ENCODE peak calls at places on chromosomes 12 and 14, in ten cellular contexts. One of them, this sample, is unnamed.

GRCh38 chr14:72433511-72433910 is 460.4 kb downstream of the DPF3 start:
- DNase-seq in NCI-H1105: no peak
- DNase-seq in NCI-H524: no peak
- DNase-seq in GM23248: peak; percentile 66
- DNase-seq in stimulated activated CD4-positive, alpha-beta T cell treated with anti-CD3 and anti-CD28 coated beads, Interleukin-2, amount 100 ng/mL, for 48 hours: no peak
- DNase-seq in progenitor cell of endocrine pancreas: no peak
- DNase-seq in SW 1271: no peak
- DNase-seq in activated T-cell treated with anti-CD3 and anti-CD28 coated beads, Interleukin-2, amount 50 U/mL, for 24 hours: no peak
- DNase-seq in stimulated activated CD8-positive, alpha-beta memory T cell treated with anti-CD3 and anti-CD28 coated beads, Interleukin-7, amount 100 ng/mL, for 1 hour: no peak
- DNase-seq in left ventricle myocardium inferior: no peak
- DNase-seq in this sample: peak; percentile 58

GRCh38 chr14:90849787-90850444 is 33.7 kb upstream of the TTC7B start:
- DNase-seq in GM23248: no peak
- DNase-seq in activated T-cell treated with anti-CD3 and anti-CD28 coated beads, Interleukin-2, amount 50 U/mL, for 24 hours: no peak
- DNase-seq in left ventricle myocardium inferior: no peak
- DNase-seq in stimulated activated CD4-positive, alpha-beta T cell treated with anti-CD3 and anti-CD28 coated beads, Interleukin-2, amount 100 ng/mL, for 48 hours: no peak
- DNase-seq in NCI-H1105: no peak
- DNase-seq in NCI-H524: no peak
- DNase-seq in progenitor cell of endocrine pancreas: no peak
- DNase-seq in stimulated activated CD8-positive, alpha-beta memory T cell treated with anti-CD3 and anti-CD28 coated beads, Interleukin-7, amount 100 ng/mL, for 1 hour: no peak
- DNase-seq in SW 1271: no peak
- DNase-seq in this sample: no peak

GRCh38 chr12:6316921-6317692 is 6.6 kb downstream of the PLEKHG6 start:
- DNase-seq in activated T-cell treated with anti-CD3 and anti-CD28 coated beads, Interleukin-2, amount 50 U/mL, for 24 hours: no peak
- DNase-seq in NCI-H524: no peak
- DNase-seq in NCI-H1105: no peak
- DNase-seq in SW 1271: no peak
- DNase-seq in progenitor cell of endocrine pancreas: no peak
- DNase-seq in stimulated activated CD4-positive, alpha-beta T cell treated with anti-CD3 and anti-CD28 coated beads, Interleukin-2, amount 100 ng/mL, for 48 hours: no peak
- DNase-seq in stimulated activated CD8-positive, alpha-beta memory T cell treated with anti-CD3 and anti-CD28 coated beads, Interleukin-7, amount 100 ng/mL, for 1 hour: no peak
- DNase-seq in GM23248: no peak
- DNase-seq in left ventricle myocardium inferior: no peak
- DNase-seq in this sample: no peak

GRCh38 chr12:116123511-116124258 is 153.8 kb downstream of the MED13L start:
- DNase-seq in NCI-H1105: peak; percentile 64
- DNase-seq in stimulated activated CD8-positive, alpha-beta memory T cell treated with anti-CD3 and anti-CD28 coated beads, Interleukin-7, amount 100 ng/mL, for 1 hour: no peak
- DNase-seq in activated T-cell treated with anti-CD3 and anti-CD28 coated beads, Interleukin-2, amount 50 U/mL, for 24 hours: peak; percentile 52
- DNase-seq in progenitor cell of endocrine pancreas: no peak
- DNase-seq in SW 1271: no peak
- DNase-seq in left ventricle myocardium inferior: no peak
- DNase-seq in GM23248: peak; percentile 64
- DNase-seq in NCI-H524: peak; percentile 92
- DNase-seq in stimulated activated CD4-positive, alpha-beta T cell treated with anti-CD3 and anti-CD28 coated beads, Interleukin-2, amount 100 ng/mL, for 48 hours: peak; percentile 20
- DNase-seq in this sample: no peak

GRCh38 chr12:48977290-48978281 is 536 bp upstream of the WNT1 start:
- DNase-seq in activated T-cell treated with anti-CD3 and anti-CD28 coated beads, Interleukin-2, amount 50 U/mL, for 24 hours: peak; percentile 88
- DNase-seq in NCI-H1105: no peak
- DNase-seq in NCI-H524: peak; percentile 33
- DNase-seq in left ventricle myocardium inferior: no peak
- DNase-seq in GM23248: peak; percentile 82
- DNase-seq in stimulated activated CD4-positive, alpha-beta T cell treated with anti-CD3 and anti-CD28 coated beads, Interleukin-2, amount 100 ng/mL, for 48 hours: peak; percentile 88
- DNase-seq in SW 1271: no peak
- DNase-seq in stimulated activated CD8-positive, alpha-beta memory T cell treated with anti-CD3 and anti-CD28 coated beads, Interleukin-7, amount 100 ng/mL, for 1 hour: no peak
- DNase-seq in progenitor cell of endocrine pancreas: peak; percentile 56
- DNase-seq in this sample: peak; percentile 83

GRCh38 chr12:6295187-6295811 is 15.2 kb upstream of the PLEKHG6 start:
- DNase-seq in progenitor cell of endocrine pancreas: no peak
- DNase-seq in left ventricle myocardium inferior: no peak
- DNase-seq in NCI-H524: no peak
- DNase-seq in stimulated activated CD8-positive, alpha-beta memory T cell treated with anti-CD3 and anti-CD28 coated beads, Interleukin-7, amount 100 ng/mL, for 1 hour: no peak
- DNase-seq in SW 1271: peak; percentile 33
- DNase-seq in activated T-cell treated with anti-CD3 and anti-CD28 coated beads, Interleukin-2, amount 50 U/mL, for 24 hours: no peak
- DNase-seq in GM23248: peak; percentile 93
- DNase-seq in stimulated activated CD4-positive, alpha-beta T cell treated with anti-CD3 and anti-CD28 coated beads, Interleukin-2, amount 100 ng/mL, for 48 hours: no peak
- DNase-seq in NCI-H1105: no peak
- DNase-seq in this sample: peak; percentile 78

GRCh38 chr14:94767321-94767878 is 2.5 kb downstream of the GSC start:
- DNase-seq in stimulated activated CD4-positive, alpha-beta T cell treated with anti-CD3 and anti-CD28 coated beads, Interleukin-2, amount 100 ng/mL, for 48 hours: no peak
- DNase-seq in SW 1271: no peak
- DNase-seq in GM23248: no peak
- DNase-seq in progenitor cell of endocrine pancreas: no peak
- DNase-seq in activated T-cell treated with anti-CD3 and anti-CD28 coated beads, Interleukin-2, amount 50 U/mL, for 24 hours: no peak
- DNase-seq in NCI-H524: peak; percentile 36
- DNase-seq in stimulated activated CD8-positive, alpha-beta memory T cell treated with anti-CD3 and anti-CD28 coated beads, Interleukin-7, amount 100 ng/mL, for 1 hour: no peak
- DNase-seq in NCI-H1105: no peak
- DNase-seq in left ventricle myocardium inferior: no peak
- DNase-seq in this sample: no peak

GRCh38 chr12:13165578-13166120 is 30.9 kb upstream of the EMP1 start:
- DNase-seq in left ventricle myocardium inferior: peak; percentile 54
- DNase-seq in GM23248: peak; percentile 88
- DNase-seq in stimulated activated CD8-positive, alpha-beta memory T cell treated with anti-CD3 and anti-CD28 coated beads, Interleukin-7, amount 100 ng/mL, for 1 hour: peak; percentile 38
- DNase-seq in activated T-cell treated with anti-CD3 and anti-CD28 coated beads, Interleukin-2, amount 50 U/mL, for 24 hours: peak; percentile 80
- DNase-seq in NCI-H1105: peak; percentile 2
- DNase-seq in SW 1271: no peak
- DNase-seq in NCI-H524: no peak
- DNase-seq in progenitor cell of endocrine pancreas: no peak
- DNase-seq in stimulated activated CD4-positive, alpha-beta T cell treated with anti-CD3 and anti-CD28 coated beads, Interleukin-2, amount 100 ng/mL, for 48 hours: peak; percentile 71
- DNase-seq in this sample: peak; percentile 62

GRCh38 chr12:902581-902980 is 46.9 kb downstream of the RAD52 start:
- DNase-seq in activated T-cell treated with anti-CD3 and anti-CD28 coated beads, Interleukin-2, amount 50 U/mL, for 24 hours: no peak
- DNase-seq in stimulated activated CD4-positive, alpha-beta T cell treated with anti-CD3 and anti-CD28 coated beads, Interleukin-2, amount 100 ng/mL, for 48 hours: no peak
- DNase-seq in left ventricle myocardium inferior: no peak
- DNase-seq in NCI-H524: no peak
- DNase-seq in NCI-H1105: no peak
- DNase-seq in progenitor cell of endocrine pancreas: no peak
- DNase-seq in stimulated activated CD8-positive, alpha-beta memory T cell treated with anti-CD3 and anti-CD28 coated beads, Interleukin-7, amount 100 ng/mL, for 1 hour: no peak
- DNase-seq in GM23248: no peak
- DNase-seq in SW 1271: no peak
- DNase-seq in this sample: no peak

GRCh38 chr14:93959239-93960107 is 16.9 kb downstream of the ASB2 start:
- DNase-seq in NCI-H1105: no peak
- DNase-seq in NCI-H524: no peak
- DNase-seq in stimulated activated CD4-positive, alpha-beta T cell treated with anti-CD3 and anti-CD28 coated beads, Interleukin-2, amount 100 ng/mL, for 48 hours: peak; percentile 86
- DNase-seq in left ventricle myocardium inferior: no peak
- DNase-seq in GM23248: peak; percentile 95
- DNase-seq in stimulated activated CD8-positive, alpha-beta memory T cell treated with anti-CD3 and anti-CD28 coated beads, Interleukin-7, amount 100 ng/mL, for 1 hour: peak; percentile 78
- DNase-seq in SW 1271: peak; percentile 96
- DNase-seq in activated T-cell treated with anti-CD3 and anti-CD28 coated beads, Interleukin-2, amount 50 U/mL, for 24 hours: peak; percentile 93
- DNase-seq in progenitor cell of endocrine pancreas: no peak
- DNase-seq in this sample: peak; percentile 65

GRCh38 chr12:94379479-94380113 is 80.1 kb downstream of the CEP83 start:
- DNase-seq in SW 1271: no peak
- DNase-seq in left ventricle myocardium inferior: no peak
- DNase-seq in stimulated activated CD8-positive, alpha-beta memory T cell treated with anti-CD3 and anti-CD28 coated beads, Interleukin-7, amount 100 ng/mL, for 1 hour: no peak
- DNase-seq in GM23248: peak; percentile 5
- DNase-seq in progenitor cell of endocrine pancreas: no peak
- DNase-seq in activated T-cell treated with anti-CD3 and anti-CD28 coated beads, Interleukin-2, amount 50 U/mL, for 24 hours: no peak
- DNase-seq in NCI-H524: no peak
- DNase-seq in NCI-H1105: no peak
- DNase-seq in stimulated activated CD4-positive, alpha-beta T cell treated with anti-CD3 and anti-CD28 coated beads, Interleukin-2, amount 100 ng/mL, for 48 hours: no peak
- DNase-seq in this sample: no peak

GRCh38 chr12:42892702-42893101 is 303.2 kb upstream of the PRICKLE1 start:
- DNase-seq in left ventricle myocardium inferior: no peak
- DNase-seq in NCI-H1105: no peak
- DNase-seq in stimulated activated CD4-positive, alpha-beta T cell treated with anti-CD3 and anti-CD28 coated beads, Interleukin-2, amount 100 ng/mL, for 48 hours: no peak
- DNase-seq in SW 1271: no peak
- DNase-seq in GM23248: no peak
- DNase-seq in NCI-H524: no peak
- DNase-seq in progenitor cell of endocrine pancreas: no peak
- DNase-seq in stimulated activated CD8-positive, alpha-beta memory T cell treated with anti-CD3 and anti-CD28 coated beads, Interleukin-7, amount 100 ng/mL, for 1 hour: no peak
- DNase-seq in activated T-cell treated with anti-CD3 and anti-CD28 coated beads, Interleukin-2, amount 50 U/mL, for 24 hours: no peak
- DNase-seq in this sample: no peak

GRCh38 chr12:125861299-125862281 is 796.4 kb downstream of the AACS start:
- DNase-seq in activated T-cell treated with anti-CD3 and anti-CD28 coated beads, Interleukin-2, amount 50 U/mL, for 24 hours: no peak
- DNase-seq in progenitor cell of endocrine pancreas: peak; percentile 16
- DNase-seq in NCI-H524: no peak
- DNase-seq in NCI-H1105: no peak
- DNase-seq in SW 1271: no peak
- DNase-seq in stimulated activated CD8-positive, alpha-beta memory T cell treated with anti-CD3 and anti-CD28 coated beads, Interleukin-7, amount 100 ng/mL, for 1 hour: no peak
- DNase-seq in stimulated activated CD4-positive, alpha-beta T cell treated with anti-CD3 and anti-CD28 coated beads, Interleukin-2, amount 100 ng/mL, for 48 hours: no peak
- DNase-seq in GM23248: no peak
- DNase-seq in left ventricle myocardium inferior: peak; percentile 60
- DNase-seq in this sample: no peak

GRCh38 chr14:53778263-53778662 is 178.4 kb downstream of the BMP4 start:
- DNase-seq in NCI-H1105: no peak
- DNase-seq in GM23248: no peak
- DNase-seq in progenitor cell of endocrine pancreas: no peak
- DNase-seq in activated T-cell treated with anti-CD3 and anti-CD28 coated beads, Interleukin-2, amount 50 U/mL, for 24 hours: no peak
- DNase-seq in left ventricle myocardium inferior: no peak
- DNase-seq in SW 1271: no peak
- DNase-seq in stimulated activated CD8-positive, alpha-beta memory T cell treated with anti-CD3 and anti-CD28 coated beads, Interleukin-7, amount 100 ng/mL, for 1 hour: no peak
- DNase-seq in NCI-H524: no peak
- DNase-seq in stimulated activated CD4-positive, alpha-beta T cell treated with anti-CD3 and anti-CD28 coated beads, Interleukin-2, amount 100 ng/mL, for 48 hours: no peak
- DNase-seq in this sample: no peak

GRCh38 chr14:85702937-85703336 is 173.0 kb downstream of the FLRT2 start:
- DNase-seq in stimulated activated CD8-positive, alpha-beta memory T cell treated with anti-CD3 and anti-CD28 coated beads, Interleukin-7, amount 100 ng/mL, for 1 hour: no peak
- DNase-seq in activated T-cell treated with anti-CD3 and anti-CD28 coated beads, Interleukin-2, amount 50 U/mL, for 24 hours: no peak
- DNase-seq in SW 1271: no peak
- DNase-seq in left ventricle myocardium inferior: no peak
- DNase-seq in NCI-H524: no peak
- DNase-seq in GM23248: peak; percentile 38
- DNase-seq in progenitor cell of endocrine pancreas: no peak
- DNase-seq in NCI-H1105: no peak
- DNase-seq in stimulated activated CD4-positive, alpha-beta T cell treated with anti-CD3 and anti-CD28 coated beads, Interleukin-2, amount 100 ng/mL, for 48 hours: no peak
- DNase-seq in this sample: peak; percentile 14

GRCh38 chr12:101616027-101616494 is 21.3 kb downstream of the MYBPC1 start:
- DNase-seq in NCI-H1105: no peak
- DNase-seq in left ventricle myocardium inferior: no peak
- DNase-seq in NCI-H524: no peak
- DNase-seq in SW 1271: no peak
- DNase-seq in progenitor cell of endocrine pancreas: no peak
- DNase-seq in activated T-cell treated with anti-CD3 and anti-CD28 coated beads, Interleukin-2, amount 50 U/mL, for 24 hours: no peak
- DNase-seq in stimulated activated CD4-positive, alpha-beta T cell treated with anti-CD3 and anti-CD28 coated beads, Interleukin-2, amount 100 ng/mL, for 48 hours: no peak
- DNase-seq in stimulated activated CD8-positive, alpha-beta memory T cell treated with anti-CD3 and anti-CD28 coated beads, Interleukin-7, amount 100 ng/mL, for 1 hour: no peak
- DNase-seq in GM23248: no peak
- DNase-seq in this sample: no peak

GRCh38 chr12:64296301-64296700 is 74.2 kb upstream of the KICS2 start:
- DNase-seq in SW 1271: no peak
- DNase-seq in activated T-cell treated with anti-CD3 and anti-CD28 coated beads, Interleukin-2, amount 50 U/mL, for 24 hours: no peak
- DNase-seq in GM23248: no peak
- DNase-seq in progenitor cell of endocrine pancreas: no peak
- DNase-seq in left ventricle myocardium inferior: no peak
- DNase-seq in NCI-H524: no peak
- DNase-seq in stimulated activated CD8-positive, alpha-beta memory T cell treated with anti-CD3 and anti-CD28 coated beads, Interleukin-7, amount 100 ng/mL, for 1 hour: no peak
- DNase-seq in stimulated activated CD4-positive, alpha-beta T cell treated with anti-CD3 and anti-CD28 coated beads, Interleukin-2, amount 100 ng/mL, for 48 hours: no peak
- DNase-seq in NCI-H1105: no peak
- DNase-seq in this sample: no peak

GRCh38 chr14:99627510-99628381 is 17.2 kb upstream of the HHIPL1 start:
- DNase-seq in stimulated activated CD4-positive, alpha-beta T cell treated with anti-CD3 and anti-CD28 coated beads, Interleukin-2, amount 100 ng/mL, for 48 hours: no peak
- DNase-seq in left ventricle myocardium inferior: no peak
- DNase-seq in GM23248: peak; percentile 25
- DNase-seq in stimulated activated CD8-positive, alpha-beta memory T cell treated with anti-CD3 and anti-CD28 coated beads, Interleukin-7, amount 100 ng/mL, for 1 hour: no peak
- DNase-seq in NCI-H524: no peak
- DNase-seq in activated T-cell treated with anti-CD3 and anti-CD28 coated beads, Interleukin-2, amount 50 U/mL, for 24 hours: no peak
- DNase-seq in SW 1271: no peak
- DNase-seq in progenitor cell of endocrine pancreas: no peak
- DNase-seq in NCI-H1105: no peak
- DNase-seq in this sample: no peak

This sample was measured in AG08396.